ENCODE peak calls at places on chromosome X, in four cellular contexts. One of them, this sample, is unnamed.
A peak's percentile ranks its signal among the peaks of the same experiment; 100 is the strongest.

GRCh38 chrX:43166874-43167273 is 388.9 kb upstream of the PPP1R2C start:
- DNase-seq in HepG2: peak; percentile 3
- DNase-seq in K562: no peak
- DNase-seq in Panc1: no peak
- DNase-seq in this sample: no peak

GRCh38 chrX:27815209-27815608 is 7.4 kb downstream of the MAGEB10 start:
- DNase-seq in Panc1: no peak
- DNase-seq in HepG2: no peak
- DNase-seq in K562: no peak
- DNase-seq in this sample: peak; percentile 3

GRCh38 chrX:19886888-19887531 is 390 bp downstream of the SH3KBP1 start:
- DNase-seq in K562: peak; percentile 12
- DNase-seq in HepG2: no peak
- DNase-seq in Panc1: no peak
- DNase-seq in this sample: no peak

GRCh38 chrX:20159811-20160385 is 18.3 kb upstream of the EIF1AX start:
- DNase-seq in HepG2: no peak
- DNase-seq in K562: no peak
- DNase-seq in Panc1: no peak
- DNase-seq in this sample: no peak

GRCh38 chrX:115525486-115525885 is 35.5 kb upstream of the PLS3 start:
- DNase-seq in Panc1: no peak
- DNase-seq in HepG2: no peak
- DNase-seq in K562: no peak
- DNase-seq in this sample: no peak

GRCh38 chrX:53086464-53086863 is 4.3 kb downstream of the TSPYL2 start:
- DNase-seq in HepG2: no peak
- DNase-seq in K562: no peak
- DNase-seq in Panc1: no peak
- DNase-seq in this sample: no peak

GRCh38 chrX:1360171-1360570 is 23.6 kb downstream of the IL3RA start:
- DNase-seq in K562: no peak
- DNase-seq in HepG2: no peak
- DNase-seq in Panc1: no peak
- DNase-seq in this sample: no peak

GRCh38 chrX:12949927-12950656 is 24.8 kb upstream of the TMSB4X start:
- DNase-seq in Panc1: no peak
- DNase-seq in K562: peak; percentile 71
- DNase-seq in HepG2: no peak
- DNase-seq in this sample: no peak

GRCh38 chrX:47637546-47638195 is 7.9 kb upstream of the CFP start:
- DNase-seq in Panc1: no peak
- DNase-seq in K562: no peak
- DNase-seq in HepG2: no peak
- DNase-seq in this sample: no peak

GRCh38 chrX:48835524-48836329 is at the start of gene PCSK1N:
- DNase-seq in HepG2: peak; percentile 88
- DNase-seq in K562: no peak
- DNase-seq in Panc1: no peak
- DNase-seq in this sample: no peak
- TF ChIP-seq TCF7L2 in HepG2: no peak
- TF ChIP-seq TCF7L2 in K562: no peak
- TF ChIP-seq TCF7L2 in Panc1: no peak
- TF ChIP-seq TCF7L2 in this sample: no peak

DNA sequence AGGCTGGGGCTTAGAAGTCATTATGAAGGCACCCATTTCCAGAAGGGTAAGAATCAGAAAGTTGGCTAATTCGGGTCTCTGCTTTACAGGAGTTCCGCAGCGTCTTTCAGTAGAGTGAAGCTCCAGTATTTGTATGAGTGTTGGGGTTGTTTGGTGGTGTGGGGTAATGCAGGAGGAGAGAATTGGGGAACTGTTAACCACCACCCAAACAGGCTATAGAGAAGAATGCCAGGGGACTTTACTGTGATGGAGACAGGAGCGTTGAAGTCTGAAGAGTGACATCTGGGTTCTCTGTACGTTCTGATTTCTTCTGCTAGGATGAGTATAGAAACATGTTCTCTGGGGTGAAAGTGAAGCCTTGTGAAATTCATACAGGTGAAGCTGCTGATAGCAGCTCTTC is 96.3 kb downstream of the TBL1X start:
- DNase-seq in K562: no peak
- DNase-seq in HepG2: no peak
- DNase-seq in Panc1: no peak
- DNase-seq in this sample: no peak
- TF ChIP-seq CTCF in K562: no peak
- TF ChIP-seq CTCF in HepG2: no peak
- TF ChIP-seq CTCF in Panc1: no peak
- TF ChIP-seq CTCF in this sample: no peak

GRCh38 chrX:151680805-151681204 is 14.5 kb upstream of the PRRG3 start:
- DNase-seq in Panc1: peak; percentile 30
- DNase-seq in HepG2: peak; percentile 45
- DNase-seq in K562: peak; percentile 62
- DNase-seq in this sample: peak; percentile 32
- TF ChIP-seq TCF7L2 in Panc1: no peak
- TF ChIP-seq TCF7L2 in HepG2: no peak
- TF ChIP-seq TCF7L2 in K562: no peak
- TF ChIP-seq TCF7L2 in this sample: no peak

GRCh38 chrX:149497054-149497453 is 8.1 kb downstream of the IDS start:
- DNase-seq in K562: no peak
- DNase-seq in HepG2: no peak
- DNase-seq in Panc1: no peak
- DNase-seq in this sample: no peak

GRCh38 chrX:149494844-149495565 is 10.1 kb downstream of the IDS start:
- DNase-seq in K562: no peak
- DNase-seq in Panc1: peak; percentile 78
- DNase-seq in HepG2: peak; percentile 36
- DNase-seq in this sample: no peak

GRCh38 chrX:149491812-149492211 is 13.3 kb downstream of the IDS start:
- DNase-seq in K562: no peak
- DNase-seq in HepG2: peak; percentile 48
- DNase-seq in Panc1: no peak
- DNase-seq in this sample: no peak

GRCh38 chrX:149495573-149496071 is 9.5 kb downstream of the IDS start:
- DNase-seq in Panc1: peak; percentile 92
- DNase-seq in HepG2: peak; percentile 44
- DNase-seq in K562: no peak
- DNase-seq in this sample: peak; percentile 59

GRCh38 chrX:149493567-149494562 is 11.2 kb downstream of the IDS start:
- DNase-seq in HepG2: no peak
- DNase-seq in K562: peak; percentile 40
- DNase-seq in Panc1: no peak
- DNase-seq in this sample: no peak
- TF ChIP-seq CTCF in HepG2: no peak
- TF ChIP-seq CTCF in K562: peak; percentile 63
- TF ChIP-seq CTCF in Panc1: peak; percentile 30
- TF ChIP-seq CTCF in this sample: peak; percentile 3

DNA sequence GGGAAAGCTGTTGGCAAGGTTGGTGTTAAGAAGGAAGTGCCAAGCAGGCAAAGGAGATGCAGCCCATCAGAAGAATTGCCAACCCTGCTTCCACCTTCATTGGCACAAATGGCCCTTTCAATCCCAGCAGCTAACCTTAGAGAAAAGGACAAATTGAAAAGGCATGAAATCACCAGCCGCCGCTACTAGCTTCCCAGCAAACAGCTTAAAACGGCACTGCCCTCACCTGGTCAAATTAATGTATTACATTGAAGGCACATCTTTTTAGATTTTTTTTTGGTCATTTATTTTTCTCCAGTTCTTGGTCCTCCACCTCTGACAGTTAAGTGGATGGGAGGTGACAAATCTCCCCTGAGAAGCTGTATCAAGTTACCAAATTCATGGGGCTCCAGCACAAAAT is 51.0 kb upstream of the NHSL2 start:
- DNase-seq in K562: no peak
- DNase-seq in HepG2: peak; percentile 12
- DNase-seq in Panc1: peak; percentile 15
- DNase-seq in this sample: peak; percentile 6
- TF ChIP-seq TCF7L2 in K562: no peak
- TF ChIP-seq TCF7L2 in HepG2: no peak
- TF ChIP-seq TCF7L2 in Panc1: no peak
- TF ChIP-seq TCF7L2 in this sample: no peak

GRCh38 chrX:102902355-102902754 is 34.7 kb upstream of the RAB40AL start:
- DNase-seq in K562: no peak
- DNase-seq in Panc1: no peak
- DNase-seq in HepG2: no peak
- DNase-seq in this sample: no peak

GRCh38 chrX:102899940-102900916 is 36.8 kb upstream of the RAB40AL start:
- DNase-seq in Panc1: peak; percentile 46
- DNase-seq in K562: peak; percentile 41
- DNase-seq in HepG2: peak; percentile 39
- DNase-seq in this sample: peak; percentile 27
- TF ChIP-seq CTCF in Panc1: peak; percentile 73
- TF ChIP-seq CTCF in K562: peak; percentile 70
- TF ChIP-seq CTCF in HepG2: peak; percentile 63
- TF ChIP-seq CTCF in this sample: peak; percentile 58

GRCh38 chrX:138754861-138755260 is 43.3 kb upstream of the FGF13 start:
- DNase-seq in K562: no peak
- DNase-seq in HepG2: no peak
- DNase-seq in Panc1: no peak
- DNase-seq in this sample: no peak

GRCh38 chrX:138759217-138759943 is 47.9 kb upstream of the FGF13 start:
- DNase-seq in Panc1: no peak
- DNase-seq in HepG2: no peak
- DNase-seq in K562: no peak
- DNase-seq in this sample: no peak

GRCh38 chrX:138761380-138761779 is 49.9 kb upstream of the FGF13 start:
- DNase-seq in K562: no peak
- DNase-seq in Panc1: no peak
- DNase-seq in HepG2: no peak
- DNase-seq in this sample: no peak

GRCh38 chrX:138756234-138756633 is 44.7 kb upstream of the FGF13 start:
- DNase-seq in HepG2: no peak
- DNase-seq in K562: peak; percentile 8
- DNase-seq in Panc1: no peak
- DNase-seq in this sample: no peak
- TF ChIP-seq TCF7L2 in HepG2: no peak
- TF ChIP-seq TCF7L2 in K562: no peak
- TF ChIP-seq TCF7L2 in Panc1: no peak
- TF ChIP-seq TCF7L2 in this sample: no peak

DNA sequence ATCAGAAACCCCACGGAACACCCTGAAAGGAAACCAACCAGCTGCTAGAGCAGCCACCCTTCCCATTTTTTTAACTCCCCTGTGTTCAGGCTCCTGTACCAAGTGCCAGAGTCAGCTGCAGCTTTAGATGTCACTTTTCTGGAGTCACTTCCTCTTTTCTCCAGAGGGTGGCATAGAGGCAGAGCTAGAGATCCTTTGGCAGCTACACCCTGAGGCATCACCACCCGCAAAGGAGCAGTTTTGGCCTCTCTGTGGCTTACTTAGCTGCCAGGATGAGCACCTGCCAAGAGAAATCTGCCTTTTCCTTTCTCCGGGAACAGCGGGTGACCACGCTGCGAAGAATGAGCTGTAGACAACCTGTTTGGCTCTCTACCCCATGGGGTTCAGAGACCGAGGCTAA is 58.0 kb upstream of the CHRDL1 start:
- DNase-seq in HepG2: no peak
- DNase-seq in Panc1: no peak
- DNase-seq in K562: peak; percentile 6
- DNase-seq in this sample: no peak
- TF ChIP-seq CTCF in HepG2: peak; percentile 32
- TF ChIP-seq CTCF in Panc1: peak; percentile 34
- TF ChIP-seq CTCF in K562: peak; percentile 8
- TF ChIP-seq CTCF in this sample: peak; percentile 15

GRCh38 chrX:16558489-16558888 is 91.5 kb upstream of the S100G start:
- DNase-seq in Panc1: no peak
- DNase-seq in HepG2: no peak
- DNase-seq in K562: no peak
- DNase-seq in this sample: no peak

GRCh38 chrX:16560173-16560572 is 89.8 kb upstream of the S100G start:
- DNase-seq in K562: no peak
- DNase-seq in Panc1: no peak
- DNase-seq in HepG2: no peak
- DNase-seq in this sample: no peak

DNA sequence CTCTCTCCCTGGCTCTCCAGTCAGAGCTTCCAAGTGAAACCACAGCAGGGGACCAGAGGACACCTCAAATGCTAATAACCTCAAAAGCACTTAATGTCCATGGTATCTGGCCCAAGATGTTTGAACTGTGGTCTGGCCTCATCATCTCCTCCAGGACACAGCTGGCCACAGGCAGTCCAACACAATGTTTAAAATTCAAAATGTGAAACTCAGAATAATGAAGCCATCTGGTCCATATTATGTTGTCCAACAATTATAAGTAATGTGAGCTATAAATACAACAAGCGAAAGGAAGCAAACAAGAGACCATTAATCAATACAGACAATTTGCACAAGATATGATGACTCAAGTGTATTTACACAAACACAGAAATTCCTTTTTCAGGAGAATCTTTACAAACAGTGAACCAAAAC is 90.7 kb upstream of the S100G start:
- DNase-seq in Panc1: no peak
- DNase-seq in K562: no peak
- DNase-seq in HepG2: no peak
- DNase-seq in this sample: no peak
- TF ChIP-seq TCF7L2 in Panc1: no peak
- TF ChIP-seq TCF7L2 in K562: no peak
- TF ChIP-seq TCF7L2 in HepG2: no peak
- TF ChIP-seq TCF7L2 in this sample: no peak

GRCh38 chrX:38086451-38087215 is 80.3 kb downstream of the SYTL5 start:
- DNase-seq in HepG2: no peak
- DNase-seq in K562: no peak
- DNase-seq in Panc1: no peak
- DNase-seq in this sample: no peak
- TF ChIP-seq CTCF in HepG2: no peak
- TF ChIP-seq CTCF in K562: no peak
- TF ChIP-seq CTCF in Panc1: no peak
- TF ChIP-seq CTCF in this sample: no peak

This sample was measured in HCT116.